ENCODE peak calls at places on chromosome 4, in five cellular contexts. Z is left ventricle myocardium inferior, O is Karpas-422, C is pancreas, P is mucosa of descending colon. T is an unnamed sample.
A peak's percentile ranks its signal among the peaks of the same experiment; 100 is the strongest.

GRCh38 chr4:57249083-57249482 is 138.9 kb upstream of the IGFBP7 start:
- DNase-seq in Z (no peak), C (no peak), O (no peak), P (no peak), T (no peak)

GRCh38 chr4:161256716-161257115 is 907.1 kb downstream of the FSTL5 start:
- DNase-seq in C (no peak), O (peak; percentile 71), P (no peak), Z (no peak), T (no peak)

GRCh38 chr4:23750125-23750524 is 139.7 kb downstream of the PPARGC1A start:
- DNase-seq in P (no peak), Z (no peak), O (no peak), C (no peak), T (no peak)

GRCh38 chr4:3802571-3803474 is 36.6 kb downstream of the ADRA2C start:
- DNase-seq in P (no peak), Z (no peak), C (peak; percentile 4), O (no peak), T (no peak)

GRCh38 chr4:142404191-142404611 is 441.9 kb downstream of the INPP4B start:
- DNase-seq in O (no peak), C (no peak), P (no peak), Z (no peak), T (no peak)

GRCh38 chr4:121701263-121701662 is 4.5 kb upstream of the ANXA5 start:
- DNase-seq in Z (no peak), C (no peak), O (no peak), P (no peak), T (no peak)

GRCh38 chr4:24598025-24598424 is 13.7 kb upstream of the DHX15 start:
- DNase-seq in C (no peak), O (no peak), Z (no peak), P (peak; percentile 84), T (peak; percentile 72)

GRCh38 chr4:170088686-170089085 is 1.1 kb downstream of the AADAT start:
- DNase-seq in O (no peak), P (peak; percentile 3), C (no peak), Z (no peak), T (no peak)

GRCh38 chr4:182201871-182202270 is 41.3 kb upstream of the TENM3 start:
- DNase-seq in O (no peak), Z (no peak), C (no peak), P (no peak), T (no peak)

GRCh38 chr4:35939746-35940145 is 304.6 kb downstream of the ARAP2 start:
- DNase-seq in P (no peak), O (no peak), C (no peak), Z (no peak), T (no peak)

GRCh38 chr4:83217721-83218522 is 66.7 kb downstream of the COQ2 start:
- DNase-seq in O (peak; percentile 93), P (peak; percentile 67), Z (no peak), C (no peak), T (peak; percentile 35)

GRCh38 chr4:139689093-139689722 is 23.6 kb downstream of the MGST2 start:
- DNase-seq in C (no peak), P (no peak), O (no peak), Z (no peak), T (no peak)

GRCh38 chr4:151687021-151687640 is 73.7 kb downstream of the GATB start:
- DNase-seq in O (no peak), Z (no peak), P (no peak), C (no peak), T (peak; percentile 55)

GRCh38 chr4:41613782-41614181 is 75.8 kb downstream of the LIMCH1 start:
- DNase-seq in C (no peak), P (no peak), O (no peak), Z (no peak), T (no peak)

GRCh38 chr4:39932776-39933402 is 44.8 kb downstream of the PDS5A start:
- DNase-seq in Z (no peak), P (no peak), C (no peak), O (no peak), T (no peak)
- H3K4me3 ChIP-seq in Z (no peak overlapping the region), P (no peak overlapping the region), C (no peak overlapping the region), O (no peak overlapping the region), T (no peak overlapping the region)

GRCh38 chr4:187811586-187811985 is 184.0 kb upstream of the ZFP42 start:
- DNase-seq in Z (no peak), O (no peak), P (no peak), C (no peak), T (no peak)

DNA sequence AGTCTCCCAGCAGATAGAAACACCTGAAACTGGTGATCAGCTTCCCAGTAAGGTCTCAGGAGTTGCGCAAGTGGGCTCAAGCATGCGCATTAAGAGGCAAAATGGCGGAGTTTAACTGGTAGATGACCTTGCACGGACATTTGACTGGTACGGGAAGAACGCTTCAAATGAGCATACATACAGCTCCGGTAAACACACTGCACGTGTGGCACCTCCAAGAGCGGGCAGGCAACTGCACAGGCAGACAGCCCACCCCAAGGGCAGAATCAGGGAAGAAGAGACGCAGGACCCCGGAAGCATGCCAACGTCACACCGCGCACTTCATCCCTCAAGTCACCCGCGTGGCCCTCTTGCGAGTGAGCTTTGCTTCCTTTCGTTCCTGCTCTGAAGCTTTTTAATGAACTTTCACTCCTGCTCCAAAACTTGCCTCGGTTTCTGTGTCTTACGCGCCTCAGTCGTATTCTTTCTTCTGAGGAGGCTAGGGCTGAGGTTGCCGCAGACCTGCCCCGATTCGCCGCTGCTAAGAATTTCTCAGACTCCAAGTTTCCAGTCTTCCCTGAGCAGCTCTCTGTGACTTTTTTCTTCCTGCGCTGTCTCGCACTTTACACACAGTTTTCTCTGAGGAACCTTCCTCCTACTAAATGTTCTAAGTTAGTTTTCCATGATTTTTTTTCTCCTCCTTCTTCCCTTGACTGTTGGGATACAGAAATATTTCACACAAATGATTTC is 180.7 kb upstream of the ZFP42 start:
- DNase-seq in P (peak; percentile 34), Z (no peak), C (no peak), O (no peak), T (no peak)
- H3K4me3 ChIP-seq in P (no peak overlapping the region), Z (peak overlapping the region; percentile 58), C (peak overlapping the region; percentile 22), O (no peak overlapping the region), T (no peak overlapping the region)

GRCh38 chr4:103496800-103497199 is 223.0 kb downstream of the TACR3 start:
- DNase-seq in O (no peak), P (no peak), C (no peak), Z (no peak), T (no peak)

GRCh38 chr4:103493450-103494159 is 226.2 kb downstream of the TACR3 start:
- DNase-seq in Z (no peak), C (no peak), P (no peak), O (no peak), T (no peak)

GRCh38 chr4:103499094-103499493 is 220.7 kb downstream of the TACR3 start:
- DNase-seq in P (no peak), O (no peak), Z (no peak), C (no peak), T (no peak)

GRCh38 chr4:103498161-103499070 is 221.4 kb downstream of the TACR3 start:
- DNase-seq in P (no peak), Z (no peak), O (no peak), C (no peak), T (no peak)

GRCh38 chr4:103497692-103498091 is 222.1 kb downstream of the TACR3 start:
- DNase-seq in O (no peak), C (no peak), Z (no peak), P (no peak), T (no peak)
- H3K4me3 ChIP-seq in O (no peak overlapping the region), C (no peak overlapping the region), Z (no peak overlapping the region), P (no peak overlapping the region), T (no peak overlapping the region)

DNA sequence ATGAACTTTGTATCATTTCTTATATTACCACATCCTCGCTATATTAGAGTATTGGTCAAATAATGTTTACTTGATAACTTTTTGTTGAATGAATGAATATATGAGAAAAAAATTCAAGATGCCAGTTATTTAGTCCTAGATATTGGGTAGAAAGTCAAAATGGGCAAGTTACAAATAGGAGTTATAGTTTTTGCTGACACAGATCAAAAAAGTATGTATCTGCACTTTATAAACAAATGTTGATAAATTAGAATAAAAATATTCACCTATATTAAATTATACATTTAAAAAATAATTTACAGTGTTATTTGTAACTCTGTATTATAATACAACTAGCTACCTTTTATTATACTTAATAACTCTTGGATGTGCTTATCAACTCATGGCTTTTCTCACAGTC is 57.8 kb upstream of the NDST4 start:
- DNase-seq in P (no peak), O (no peak), C (no peak), Z (no peak), T (no peak)
- H3K4me3 ChIP-seq in P (no peak overlapping the region), O (no peak overlapping the region), C (no peak overlapping the region), Z (no peak overlapping the region), T (no peak overlapping the region)

GRCh38 chr4:17614416-17615299 is at the start of gene MED28:
- DNase-seq in P (peak; percentile 97), O (peak; percentile 98), Z (peak; percentile 96), C (peak; percentile 94), T (peak; percentile 98)
- H3K4me3 ChIP-seq in P (peak within 1 kb of the TSS; percentile 89), O (peak within 1 kb of the TSS; percentile 92), Z (peak within 1 kb of the TSS; percentile 99), C (peak within 1 kb of the TSS; percentile 83), T (peak within 1 kb of the TSS; percentile 85)

DNA sequence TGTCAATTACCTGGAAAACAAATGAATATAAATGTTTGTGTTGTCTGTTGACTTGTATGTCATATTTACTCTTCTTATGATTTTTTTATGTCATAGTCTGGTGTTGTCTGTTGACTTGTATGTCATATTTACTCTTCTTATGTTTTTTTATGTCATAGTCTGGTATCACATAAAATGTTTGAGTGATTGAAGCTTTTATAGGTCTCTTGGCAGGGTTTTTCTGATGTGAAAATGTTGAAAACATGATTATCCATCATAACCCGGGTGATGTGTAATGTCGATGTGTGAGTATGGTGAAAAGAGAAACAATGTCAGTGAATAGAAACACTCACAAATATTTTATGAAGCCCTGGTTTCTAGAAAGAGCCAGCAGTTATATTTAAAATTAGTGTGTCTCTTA is 335.7 kb downstream of the BMPR1B start:
- DNase-seq in P (no peak), Z (no peak), C (no peak), O (no peak), T (no peak)
- H3K4me3 ChIP-seq in P (no peak overlapping the region), Z (no peak overlapping the region), C (no peak overlapping the region), O (no peak overlapping the region), T (no peak overlapping the region)

GRCh38 chr4:54090804-54091623 is 8.9 kb upstream of the GSX2 start:
- DNase-seq in O (peak; percentile 83), C (peak; percentile 55), Z (peak; percentile 45), P (peak; percentile 40), T (peak; percentile 51)

GRCh38 chr4:54093609-54094240 is 6.2 kb upstream of the GSX2 start:
- DNase-seq in C (no peak), O (no peak), P (no peak), Z (no peak), T (no peak)

GRCh38 chr4:54091637-54092404 is 8.1 kb upstream of the GSX2 start:
- DNase-seq in O (peak; percentile 93), Z (peak; percentile 82), C (peak; percentile 61), P (peak; percentile 74), T (peak; percentile 73)

GRCh38 chr4:54092800-54093608 is 7.0 kb upstream of the GSX2 start:
- DNase-seq in Z (no peak), P (no peak), O (no peak), C (no peak), T (no peak)

GRCh38 chr4:54092405-54092759 is 7.6 kb upstream of the GSX2 start:
- DNase-seq in C (no peak), O (no peak), P (no peak), Z (no peak), T (no peak)
- H3K4me3 ChIP-seq in C (peak overlapping the region; percentile 31), O (peak overlapping the region; percentile 72), P (no peak overlapping the region), Z (peak overlapping the region; percentile 67), T (peak overlapping the region; percentile 45)

GRCh38 chr4:7132249-7132648 is 60.1 kb upstream of the SORCS2 start:
- DNase-seq in C (no peak), O (no peak), P (no peak), Z (no peak), T (no peak)
- H3K4me3 ChIP-seq in C (no peak overlapping the region), O (no peak overlapping the region), P (no peak overlapping the region), Z (no peak overlapping the region), T (no peak overlapping the region)